ENCODE peak calls at places on chromosomes 13 and 19, in ten cellular contexts. L is endothelial cell of umbilical vein, N is adrenal gland, X is esophagus squamous epithelium, K is uterus, W is tibial nerve, Z is transverse colon, R is body of pancreas, P is A549, I is breast epithelium. F is an unnamed sample.

GRCh38 chr13:97076898-97077297 is 82.6 kb upstream of the OXGR1 start:
- DNase-seq in K (no peak), N (no peak), P (no peak), I (no peak), W (peak; percentile 19), R (no peak), X (no peak), L (peak; percentile 14), Z (no peak), F (no peak)

GRCh38 chr19:2421581-2422306 is 5.6 kb downstream of the TIMM13 start:
- DNase-seq in R (no peak), L (no peak), I (no peak), K (no peak), N (no peak), W (no peak), X (no peak), P (no peak), Z (no peak), F (no peak)

GRCh38 chr19:35262101-35262761 is 6.5 kb upstream of the USF2 start:
- DNase-seq in W (no peak), P (no peak), R (peak; percentile 9), K (no peak), Z (peak; percentile 6), L (no peak), N (peak; percentile 44), X (no peak), I (peak; percentile 37), F (peak; percentile 71)

GRCh38 chr19:48344892-48345291 is 18.8 kb downstream of the TMEM143 start:
- DNase-seq in N (no peak), X (no peak), R (no peak), K (no peak), Z (no peak), P (no peak), I (no peak), L (no peak), W (no peak), F (no peak)

GRCh38 chr13:40660270-40660669 is 6.2 kb downstream of the FOXO1 start:
- DNase-seq in K (no peak), W (no peak), L (no peak), R (no peak), N (no peak), I (no peak), X (no peak), Z (no peak), P (no peak), F (no peak)

GRCh38 chr13:20519887-20520286 is 5.8 kb downstream of the CRYL1 start:
- DNase-seq in N (no peak), Z (no peak), W (no peak), P (no peak), K (no peak), I (no peak), R (no peak), L (no peak), X (no peak), F (no peak)

GRCh38 chr13:31274345-31274870 is 74.6 kb downstream of the B3GLCT start:
- DNase-seq in I (no peak), Z (no peak), L (no peak), N (no peak), P (no peak), K (no peak), W (no peak), R (no peak), X (no peak), F (no peak)

GRCh38 chr19:35404879-35405622 is 34.2 kb downstream of the GPR42 start:
- DNase-seq in N (peak; percentile 52), X (no peak), R (no peak), W (no peak), K (no peak), L (no peak), Z (peak; percentile 51), P (peak; percentile 66), I (no peak), F (peak; percentile 86)

GRCh38 chr13:100671389-100672182 is 3.0 kb downstream of the TMTC4 start:
- DNase-seq in L (no peak), Z (no peak), P (no peak), K (no peak), X (no peak), N (no peak), R (peak; percentile 20), W (no peak), I (no peak), F (no peak)

GRCh38 chr13:110676511-110677204 is 29.3 kb downstream of the CARS2 start:
- DNase-seq in I (no peak), Z (peak; percentile 22), L (no peak), X (no peak), W (no peak), P (no peak), K (no peak), N (no peak), R (peak; percentile 61), F (no peak)

DNA sequence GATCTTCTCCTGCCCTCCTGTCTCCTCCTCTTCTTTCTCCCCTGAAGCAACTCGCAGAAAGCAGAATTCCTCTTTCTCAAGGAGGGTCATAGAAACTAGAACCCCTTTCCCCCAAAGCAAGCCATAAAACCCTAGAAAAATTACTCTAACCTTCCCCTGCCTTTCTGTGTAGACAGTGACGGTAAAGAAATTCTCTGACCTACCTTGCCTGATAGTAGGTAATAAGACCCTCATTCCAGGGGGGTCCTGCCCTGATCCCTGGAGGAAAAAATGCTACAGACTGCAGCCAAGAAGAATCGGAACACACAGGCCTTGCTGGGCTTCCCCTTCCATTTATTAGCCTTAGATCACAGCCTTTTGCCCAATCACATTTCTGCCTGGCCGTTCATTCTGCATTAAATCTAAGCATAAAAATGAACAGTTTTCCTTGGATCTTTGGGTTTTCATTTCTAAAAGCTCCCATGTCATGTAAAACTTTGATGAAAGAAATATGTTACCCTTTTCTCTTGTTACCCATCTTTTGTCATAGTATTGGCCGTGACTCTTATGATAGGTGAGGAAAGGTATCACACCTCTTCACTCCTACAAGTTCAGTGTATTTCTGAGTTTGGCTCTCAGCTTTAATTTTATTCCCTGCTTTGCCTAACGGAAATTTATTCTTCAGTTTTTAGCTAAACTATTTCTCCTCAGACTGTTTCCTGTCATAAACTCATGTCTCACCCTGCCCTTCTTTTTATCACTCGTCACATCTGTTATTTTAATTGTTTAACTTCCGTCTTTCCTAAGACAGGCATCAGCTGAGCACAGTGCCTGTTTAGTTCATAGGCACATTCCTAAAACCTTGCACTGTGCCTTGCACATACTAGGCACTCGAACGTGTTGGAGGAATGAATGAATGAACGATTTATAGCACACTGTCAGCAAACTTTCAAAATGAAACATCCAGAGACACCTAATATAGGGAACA is 20.4 kb upstream of the CPB2 start:
- DNase-seq in I (no peak), K (no peak), L (peak; percentile 75), W (no peak), P (no peak), R (no peak), Z (no peak), N (no peak), X (no peak), F (no peak)
- TF ChIP-seq POLR2A in I (no peak), K (no peak), L (no peak), W (no peak), P (no peak), R (no peak), Z (no peak), N (no peak), X (no peak), F (no peak)

GRCh38 chr13:72230131-72230530 is 363.1 kb upstream of the DACH1 start:
- DNase-seq in I (no peak), L (no peak), R (no peak), P (no peak), N (no peak), W (no peak), Z (no peak), K (no peak), X (no peak), F (no peak)

DNA sequence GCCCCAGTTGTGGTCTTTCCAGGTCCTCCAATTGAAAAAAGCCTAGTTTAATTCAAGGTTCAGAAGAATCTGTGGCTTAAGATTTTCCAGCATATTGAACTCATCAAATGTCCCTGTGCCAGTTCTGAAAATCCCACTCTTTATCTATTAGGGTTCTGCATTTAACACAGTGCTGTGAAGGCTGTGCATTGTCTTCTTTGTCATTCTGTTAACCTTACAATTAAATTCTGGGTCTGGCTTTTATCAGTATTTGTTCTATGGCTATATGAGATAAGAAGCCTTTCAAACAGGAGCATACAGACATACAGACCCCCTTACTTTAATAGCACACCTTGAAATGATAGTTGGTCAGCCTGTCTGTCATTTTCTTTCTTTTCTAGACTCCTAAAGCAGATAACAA is 362.1 kb upstream of the DACH1 start:
- DNase-seq in P (no peak), R (no peak), W (no peak), Z (no peak), K (no peak), N (no peak), X (no peak), L (no peak), I (no peak), F (no peak)
- TF ChIP-seq POLR2A in P (no peak), R (no peak), W (no peak), Z (no peak), K (no peak), N (no peak), X (no peak), L (no peak), I (no peak), F (no peak)

GRCh38 chr19:46413262-46414031 is at the start of gene CCDC8:
- DNase-seq in I (peak; percentile 73), L (no peak), N (peak; percentile 90), K (peak; percentile 95), R (peak; percentile 96), Z (peak; percentile 57), P (no peak), X (no peak), W (peak; percentile 41), F (no peak)
- TF ChIP-seq POLR2A in I (peak; percentile 60), L (no peak), N (peak; percentile 37), K (peak; percentile 84), R (peak; percentile 86), Z (peak; percentile 48), P (no peak), X (peak; percentile 33), W (peak; percentile 70), F (no peak)

GRCh38 chr19:1275976-1276619 is 768 bp downstream of the FAM174C start:
- DNase-seq in W (no peak), P (no peak), I (no peak), R (peak; percentile 47), K (no peak), N (no peak), Z (no peak), X (no peak), L (no peak), F (no peak)
- TF ChIP-seq POLR2A in W (no peak), P (no peak), I (no peak), R (no peak), K (no peak), N (no peak), Z (peak; percentile 54), X (no peak), L (no peak), F (peak; percentile 24)

DNA sequence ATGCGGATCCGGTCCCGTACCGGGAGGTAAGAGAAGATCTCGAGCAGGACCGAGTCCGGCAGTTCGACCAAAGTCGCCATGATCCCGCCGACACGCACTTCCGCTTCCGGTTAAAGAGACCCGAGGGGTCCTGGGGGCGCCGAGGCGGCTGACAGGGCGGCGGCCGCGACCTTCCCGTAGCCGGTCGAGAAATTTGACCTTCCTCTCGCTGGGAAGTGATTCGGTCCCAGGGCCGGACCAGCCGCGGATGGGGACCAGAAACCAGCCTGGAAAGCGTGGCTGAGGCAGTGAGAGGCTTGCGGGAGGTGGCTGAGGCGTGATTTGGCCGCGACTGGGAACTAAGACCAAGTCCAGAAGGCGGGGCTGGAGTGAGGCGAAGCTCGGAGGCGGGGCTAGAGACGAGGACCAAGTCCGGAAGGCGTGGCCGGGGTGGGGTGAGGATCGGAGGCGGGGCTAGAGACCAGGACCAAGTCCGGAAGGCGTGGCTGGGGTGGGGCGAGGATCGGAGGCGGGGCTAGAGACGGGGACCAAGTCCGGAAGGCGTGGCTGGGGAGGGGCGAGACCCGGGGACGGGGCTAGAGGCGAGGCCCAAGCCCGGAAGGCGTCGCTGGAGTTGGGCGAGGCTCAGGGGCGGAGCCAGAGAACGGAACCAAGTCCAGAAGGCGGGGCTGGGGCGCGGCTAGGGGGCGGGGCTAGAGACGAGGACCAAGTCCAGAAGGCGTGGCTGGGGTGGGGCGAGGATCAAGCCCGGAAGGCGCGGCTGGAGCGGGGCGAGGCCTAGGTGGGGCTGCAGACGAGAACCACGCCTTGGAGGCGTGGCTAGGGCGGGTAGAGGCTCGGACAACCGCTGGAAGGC is at the start of gene FBXL12:
- DNase-seq in X (peak; percentile 100), Z (peak; percentile 100), W (peak; percentile 100), I (peak; percentile 100), N (peak; percentile 100), K (peak; percentile 100), P (peak; percentile 99), L (peak; percentile 99), R (peak; percentile 100), F (peak; percentile 86)
- TF ChIP-seq POLR2A in X (peak; percentile 56), Z (peak; percentile 94), W (peak; percentile 91), I (peak; percentile 52), N (peak; percentile 78), K (peak; percentile 82), P (peak; percentile 75), L (peak; percentile 86), R (peak; percentile 62), F (peak; percentile 90)